ENCODE peak calls at places on chromosomes 5 and 9, in four cellular contexts. One of them, this sample, is unnamed. For H3K9me3, the result is how much of the 10 kb centered on the place peaks cover.

GRCh38 chr9:137606734-137607138 is 1.2 kb downstream of the ARRDC1 start:
- DNase-seq in body of pancreas: peak
- DNase-seq in uterus: peak
- DNase-seq in spleen: peak
- DNase-seq in this sample: no peak

GRCh38 chr5:154351566-154351965 is 94.2 kb upstream of the SAP30L start:
- DNase-seq in body of pancreas: no peak
- DNase-seq in uterus: no peak
- DNase-seq in spleen: no peak
- DNase-seq in this sample: no peak

GRCh38 chr5:76401801-76402250 is 1.3 kb upstream of the IQGAP2 start:
- DNase-seq in body of pancreas: no peak
- DNase-seq in uterus: no peak
- DNase-seq in spleen: peak
- DNase-seq in this sample: peak

GRCh38 chr5:111550282-111551020 is 38.1 kb upstream of the STARD4 start:
- DNase-seq in body of pancreas: peak
- DNase-seq in uterus: peak
- DNase-seq in spleen: no peak
- DNase-seq in this sample: peak

GRCh38 chr5:40672440-40672839 is 7.3 kb upstream of the PTGER4 start:
- DNase-seq in body of pancreas: no peak
- DNase-seq in uterus: no peak
- DNase-seq in spleen: no peak
- DNase-seq in this sample: no peak

GRCh38 chr5:80437326-80437725 is 29.5 kb downstream of the ZFYVE16 start:
- DNase-seq in body of pancreas: no peak
- DNase-seq in uterus: no peak
- DNase-seq in spleen: no peak
- DNase-seq in this sample: no peak

GRCh38 chr5:95959051-95959963 is 2.3 kb downstream of the ELL2 start:
- DNase-seq in body of pancreas: no peak
- DNase-seq in uterus: no peak
- DNase-seq in spleen: no peak
- DNase-seq in this sample: peak

GRCh38 chr9:130555968-130556367 is 23.4 kb upstream of the FUBP3 start:
- DNase-seq in body of pancreas: no peak
- DNase-seq in uterus: no peak
- DNase-seq in spleen: peak
- DNase-seq in this sample: no peak

GRCh38 chr5:121315786-121316185 is 535.9 kb upstream of the FTMT start:
- DNase-seq in body of pancreas: no peak
- DNase-seq in uterus: no peak
- DNase-seq in spleen: no peak
- DNase-seq in this sample: no peak

GRCh38 chr5:156641690-156642089 is 208.4 kb upstream of the PPP1R2B start:
- DNase-seq in body of pancreas: no peak
- DNase-seq in uterus: no peak
- DNase-seq in spleen: no peak
- DNase-seq in this sample: no peak

GRCh38 chr5:37043693-37044092 is 167.1 kb downstream of the NIPBL start:
- DNase-seq in body of pancreas: no peak
- DNase-seq in uterus: no peak
- DNase-seq in spleen: no peak
- DNase-seq in this sample: no peak

GRCh38 chr5:454936-455335 is 12.0 kb downstream of the EXOC3 start:
- DNase-seq in body of pancreas: no peak
- DNase-seq in uterus: no peak
- DNase-seq in spleen: peak
- DNase-seq in this sample: peak

GRCh38 chr9:7467186-7467585 is 332.4 kb downstream of the DMAC1 start:
- DNase-seq in body of pancreas: no peak
- DNase-seq in uterus: no peak
- DNase-seq in spleen: no peak
- DNase-seq in this sample: no peak

GRCh38 chr5:53323511-53323910 is 156.9 kb upstream of the FST start:
- DNase-seq in body of pancreas: no peak
- DNase-seq in uterus: no peak
- DNase-seq in spleen: no peak
- DNase-seq in this sample: no peak

GRCh38 chr5:117657591-117657990 is 1083.0 kb upstream of the SEMA6A start:
- DNase-seq in body of pancreas: no peak
- DNase-seq in uterus: no peak
- DNase-seq in spleen: no peak
- DNase-seq in this sample: no peak

GRCh38 chr5:176601901-176602300 is 8.1 kb downstream of the GPRIN1 start:
- DNase-seq in body of pancreas: no peak
- DNase-seq in uterus: no peak
- DNase-seq in spleen: no peak
- DNase-seq in this sample: no peak

GRCh38 chr5:141199359-141200235 is at the start of gene PCDHB11:
- DNase-seq in body of pancreas: peak
- DNase-seq in uterus: no peak
- DNase-seq in spleen: no peak
- DNase-seq in this sample: no peak

GRCh38 chr5:141192110-141192725 is at the start of gene PCDHB10:
- DNase-seq in body of pancreas: peak
- DNase-seq in uterus: no peak
- DNase-seq in spleen: no peak
- DNase-seq in this sample: no peak

GRCh38 chr5:141196363-141196762 is 3.1 kb upstream of the PCDHB11 start:
- DNase-seq in body of pancreas: no peak
- DNase-seq in uterus: no peak
- DNase-seq in spleen: no peak
- DNase-seq in this sample: no peak
- H3K9me3 ChIP-seq in body of pancreas: under half
- H3K9me3 ChIP-seq in uterus: under half
- H3K9me3 ChIP-seq in spleen: half or more
- H3K9me3 ChIP-seq in this sample: under half

GRCh38 chr5:151029856-151030336 is 9.5 kb downstream of the GPX3 start:
- DNase-seq in body of pancreas: no peak
- DNase-seq in uterus: no peak
- DNase-seq in spleen: no peak
- DNase-seq in this sample: no peak

GRCh38 chr5:151030377-151030776 is 10.0 kb downstream of the GPX3 start:
- DNase-seq in body of pancreas: peak
- DNase-seq in uterus: peak
- DNase-seq in spleen: no peak
- DNase-seq in this sample: no peak

GRCh38 chr5:151027961-151028479 is 7.6 kb downstream of the GPX3 start:
- DNase-seq in body of pancreas: no peak
- DNase-seq in uterus: no peak
- DNase-seq in spleen: no peak
- DNase-seq in this sample: no peak

GRCh38 chr5:151028717-151029116 is 8.3 kb downstream of the GPX3 start:
- DNase-seq in body of pancreas: no peak
- DNase-seq in uterus: no peak
- DNase-seq in spleen: no peak
- DNase-seq in this sample: no peak

DNA sequence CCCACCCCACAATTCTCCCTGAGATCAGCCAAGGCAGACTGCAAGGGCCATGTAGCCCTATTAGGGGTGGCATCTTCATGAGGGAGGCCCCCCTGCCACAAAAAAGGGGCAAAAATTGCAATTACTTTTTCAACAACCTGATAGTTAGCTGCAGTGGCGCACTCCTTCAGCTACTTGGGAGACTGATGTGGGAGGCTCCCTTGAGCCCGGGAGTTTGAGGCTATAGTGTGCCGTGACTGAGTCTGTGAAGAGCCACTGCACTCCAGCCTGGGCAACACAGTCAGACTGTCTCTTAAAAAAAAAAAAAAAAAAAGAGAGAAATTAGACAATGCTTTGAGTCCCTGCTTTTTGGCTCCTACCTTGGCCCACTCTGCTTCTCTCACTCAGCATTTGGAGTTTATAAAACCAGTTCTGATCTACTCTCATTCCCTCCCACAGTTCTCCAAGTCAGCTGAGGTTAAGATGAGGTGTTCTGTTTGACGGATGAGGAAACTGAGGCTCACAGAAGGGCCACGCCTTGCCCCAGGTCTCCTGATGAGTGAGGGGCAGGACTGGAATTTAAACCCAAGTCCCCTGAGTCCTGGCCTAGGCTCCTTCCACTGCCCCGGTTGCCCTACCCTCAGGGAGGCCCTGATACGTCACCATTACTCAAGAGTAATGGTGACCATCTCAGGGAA is 8.9 kb downstream of the GPX3 start:
- DNase-seq in body of pancreas: no peak
- DNase-seq in uterus: no peak
- DNase-seq in spleen: no peak
- DNase-seq in this sample: no peak
- TF ChIP-seq POLR2A in body of pancreas: no peak
- TF ChIP-seq POLR2A in uterus: no peak
- TF ChIP-seq POLR2A in spleen: no peak
- TF ChIP-seq POLR2A in this sample: no peak

GRCh38 chr9:114929166-114929565 is 1.2 kb downstream of the TNFSF8 start:
- DNase-seq in body of pancreas: no peak
- DNase-seq in uterus: no peak
- DNase-seq in spleen: no peak
- DNase-seq in this sample: no peak

GRCh38 chr9:114930063-114930812 is at the start of gene TNFSF8:
- DNase-seq in body of pancreas: no peak
- DNase-seq in uterus: no peak
- DNase-seq in spleen: peak
- DNase-seq in this sample: peak

GRCh38 chr9:114925039-114925438 is 5.4 kb downstream of the TNFSF8 start:
- DNase-seq in body of pancreas: no peak
- DNase-seq in uterus: no peak
- DNase-seq in spleen: no peak
- DNase-seq in this sample: no peak

GRCh38 chr9:114925672-114926071 is 4.7 kb downstream of the TNFSF8 start:
- DNase-seq in body of pancreas: no peak
- DNase-seq in uterus: no peak
- DNase-seq in spleen: no peak
- DNase-seq in this sample: no peak

DNA sequence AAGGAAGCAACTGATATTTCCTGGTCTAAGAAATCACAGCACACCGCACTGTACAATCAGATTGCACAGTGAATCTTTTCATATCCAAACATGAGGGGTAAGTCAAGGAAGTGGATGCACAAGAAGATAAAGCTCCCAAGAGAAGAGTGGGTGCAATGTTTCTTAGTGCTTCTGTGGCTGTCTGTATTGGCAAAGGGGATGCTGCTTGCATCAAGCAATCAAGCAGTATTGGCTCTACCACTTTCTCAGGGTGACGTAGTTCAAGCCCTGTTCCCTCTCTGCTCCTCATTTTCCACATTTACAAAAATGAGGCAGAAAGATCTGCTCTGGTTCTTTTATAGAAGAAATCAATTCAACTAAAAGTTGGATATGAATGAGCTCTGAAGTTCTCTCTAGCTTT is 2.3 kb downstream of the TNFSF8 start:
- DNase-seq in body of pancreas: no peak
- DNase-seq in uterus: no peak
- DNase-seq in spleen: no peak
- DNase-seq in this sample: no peak
- H3K27ac ChIP-seq in body of pancreas: no peak
- H3K27ac ChIP-seq in uterus: no peak
- H3K27ac ChIP-seq in spleen: peak
- H3K27ac ChIP-seq in this sample: no peak

GRCh38 chr5:17257705-17258273 is 40.4 kb downstream of the BASP1 start:
- DNase-seq in body of pancreas: no peak
- DNase-seq in uterus: no peak
- DNase-seq in spleen: no peak
- DNase-seq in this sample: no peak
- H3K9me3 ChIP-seq in body of pancreas: under half
- H3K9me3 ChIP-seq in uterus: under half
- H3K9me3 ChIP-seq in spleen: under half
- H3K9me3 ChIP-seq in this sample: under half

GRCh38 chr9:89309608-89310485 is 1.1 kb upstream of the CKS2 start:
- DNase-seq in body of pancreas: no peak
- DNase-seq in uterus: no peak
- DNase-seq in spleen: no peak
- DNase-seq in this sample: no peak
- TF ChIP-seq POLR2A in body of pancreas: no peak
- TF ChIP-seq POLR2A in uterus: no peak
- TF ChIP-seq POLR2A in spleen: no peak
- TF ChIP-seq POLR2A in this sample: no peak

DNA sequence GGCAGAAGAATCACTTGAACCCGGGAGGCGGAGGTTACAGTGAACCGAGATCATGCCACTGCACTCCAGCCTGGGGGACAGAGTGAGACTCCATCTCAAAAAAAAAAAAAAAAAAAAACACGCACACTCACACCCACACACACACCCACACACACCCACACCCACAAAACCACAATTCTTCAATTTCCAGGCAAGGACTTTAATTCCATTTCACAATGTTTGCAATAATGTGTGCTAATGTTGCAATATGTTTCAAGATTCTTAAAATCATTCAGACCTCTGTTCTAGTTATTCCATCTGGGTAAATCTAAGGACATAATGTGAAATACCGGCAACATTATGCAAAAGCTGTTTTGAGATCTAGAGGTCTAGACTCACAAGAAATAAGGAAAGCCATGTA is 28.3 kb downstream of the CCDC69 start:
- DNase-seq in body of pancreas: no peak
- DNase-seq in uterus: no peak
- DNase-seq in spleen: no peak
- DNase-seq in this sample: no peak
- H3K27ac ChIP-seq in body of pancreas: no peak
- H3K27ac ChIP-seq in uterus: no peak
- H3K27ac ChIP-seq in spleen: peak
- H3K27ac ChIP-seq in this sample: peak

This sample was measured in right lobe of liver.